ENCODE peak calls at places on chromosome 20, in five cellular contexts. X, P, F, E and M are unnamed samples.

GRCh38 chr20:48638546-48638945 is 189.3 kb downstream of the PREX1 start:
- DNase-seq in F (no peak), P (peak), X (no peak), E (no peak), M (peak)

GRCh38 chr20:13638162-13638495 is 603 bp downstream of the TASP1 start:
- DNase-seq in P (no peak), E (no peak), X (no peak), F (no peak), M (no peak)

GRCh38 chr20:31547017-31547675 is 32.9 kb downstream of the HM13 start:
- DNase-seq in P (peak), E (peak), X (peak), F (peak), M (peak)

GRCh38 chr20:47629907-47630306 is 128.2 kb downstream of the NCOA3 start:
- DNase-seq in P (no peak), F (no peak), E (no peak), X (no peak), M (no peak)

GRCh38 chr20:49843770-49844169 is 31.1 kb downstream of the SLC9A8 start:
- DNase-seq in E (no peak), X (no peak), F (no peak), P (no peak), M (no peak)

GRCh38 chr20:50844430-50845100 is 49.7 kb downstream of the BCAS4 start:
- DNase-seq in X (peak), E (no peak), P (peak), F (no peak), M (no peak)

GRCh38 chr20:12040261-12040660 is 122.6 kb downstream of the BTBD3 start:
- DNase-seq in P (no peak), E (no peak), X (no peak), F (no peak), M (no peak)

GRCh38 chr20:31719644-31720485 is 2.8 kb downstream of the BCL2L1 start:
- DNase-seq in X (no peak), P (peak), F (no peak), E (peak), M (no peak)

GRCh38 chr20:17648782-17649730 is 33.0 kb downstream of the RRBP1 start:
- DNase-seq in F (no peak), X (no peak), E (peak), P (no peak), M (no peak)

GRCh38 chr20:46088409-46089075 is 1.2 kb downstream of the NCOA5 start:
- DNase-seq in F (no peak), X (no peak), P (peak), E (no peak), M (no peak)

GRCh38 chr20:53517146-53517545 is 76.5 kb downstream of the ZNF217 start:
- DNase-seq in X (no peak), E (no peak), P (no peak), F (no peak), M (no peak)

GRCh38 chr20:40197744-40198143 is 491.3 kb downstream of the MAFB start:
- DNase-seq in P (no peak), E (no peak), X (no peak), F (no peak), M (no peak)

GRCh38 chr20:62918137-62918536 is 8.2 kb downstream of the DIDO1 start:
- DNase-seq in P (no peak), E (no peak), X (no peak), F (no peak), M (no peak)

GRCh38 chr20:31908016-31908415 is 37.6 kb downstream of the TTLL9 start:
- DNase-seq in E (no peak), F (no peak), X (no peak), P (no peak), M (no peak)

GRCh38 chr20:15289337-15289736 is 951.9 kb upstream of the FLRT3 start:
- DNase-seq in X (no peak), F (no peak), E (no peak), P (no peak), M (no peak)

GRCh38 chr20:23640873-23641667 is 3.3 kb upstream of the CST3 start:
- DNase-seq in F (no peak), P (no peak), E (no peak), X (no peak), M (no peak)

GRCh38 chr20:54219751-54220426 is 12.0 kb downstream of the PFDN4 start:
- DNase-seq in P (peak), X (no peak), E (no peak), F (no peak), M (peak)

GRCh38 chr20:22492497-22492896 is 91.9 kb downstream of the FOXA2 start:
- DNase-seq in X (no peak), P (no peak), E (no peak), F (no peak), M (no peak)

GRCh38 chr20:44589522-44589921 is 7.1 kb downstream of the PKIG start:
- DNase-seq in E (no peak), F (no peak), X (no peak), P (no peak), M (no peak)

GRCh38 chr20:50347568-50347981 is 156.9 kb downstream of the CEBPB start:
- DNase-seq in E (no peak), P (no peak), X (no peak), F (no peak), M (no peak)

GRCh38 chr20:51985013-51985415 is 182.7 kb upstream of the SALL4 start:
- DNase-seq in F (no peak), E (no peak), P (peak), X (no peak), M (peak)

GRCh38 chr20:38195521-38195920 is 30.5 kb upstream of the TGM2 start:
- DNase-seq in X (no peak), F (no peak), E (no peak), P (no peak), M (no peak)

GRCh38 chr20:48287552-48288170 is 502.4 kb upstream of the SULF2 start:
- DNase-seq in E (no peak), P (no peak), X (no peak), F (no peak), M (no peak)

GRCh38 chr20:42051935-42052334 is 433.8 kb upstream of the CHD6 start:
- DNase-seq in F (no peak), X (no peak), E (no peak), P (no peak), M (no peak)

GRCh38 chr20:25669826-25670422 is 26.7 kb downstream of the ZNF337 start:
- DNase-seq in F (peak), E (no peak), X (no peak), P (peak), M (peak)

GRCh38 chr20:2820084-2820895 is 4.1 kb downstream of the TMEM239 start:
- DNase-seq in E (no peak), P (no peak), F (no peak), X (no peak), M (no peak)

GRCh38 chr20:32443386-32443974 is 85.3 kb downstream of the ASXL1 start:
- DNase-seq in E (no peak), P (no peak), X (no peak), F (no peak), M (no peak)

GRCh38 chr20:40459299-40459698 is 229.7 kb downstream of the MAFB start:
- DNase-seq in X (no peak), F (no peak), E (no peak), P (no peak), M (no peak)

GRCh38 chr20:49505518-49505917 is 23.1 kb upstream of the KCNB1 start:
- DNase-seq in F (no peak), P (peak), X (no peak), E (no peak), M (no peak)

GRCh38 chr20:43969501-43969900 is 54.8 kb downstream of the TOX2 start:
- DNase-seq in P (no peak), X (no peak), E (no peak), F (no peak), M (no peak)

GRCh38 chr20:20070871-20071726 is 18.8 kb downstream of the CFAP61 start:
- DNase-seq in X (no peak), P (no peak), E (no peak), F (no peak), M (no peak)

GRCh38 chr20:62925420-62926228 is 681 bp downstream of the DIDO1 start:
- DNase-seq in E (peak), F (no peak), X (no peak), P (peak), M (no peak)

GRCh38 chr20:407953-408842 is at the start of gene RBCK1:
- DNase-seq in F (no peak), X (peak), P (peak), E (peak), M (peak)

GRCh38 chr20:58822175-58822574 is 28.5 kb downstream of the GNAS-AS1 start:
- DNase-seq in F (no peak), E (no peak), P (no peak), X (no peak), M (no peak)

GRCh38 chr20:12012241-12013222 is 94.8 kb downstream of the BTBD3 start:
- DNase-seq in P (peak), F (peak), X (no peak), E (no peak), M (peak)

GRCh38 chr20:63309261-63310071 is 16.5 kb downstream of the COL20A1 start:
- DNase-seq in P (no peak), E (no peak), F (no peak), X (no peak), M (no peak)